ENCODE peak calls at places on chromosomes 2 and 18, in nine cellular contexts. N, C, Q, T, X, V, B, S and U are unnamed samples.

GRCh38 chr2:180573951-180574350 is 406.5 kb upstream of the UBE2E3 start:
- DNase-seq in N (no peak), C (no peak), Q (no peak), T (no peak), X (no peak), V (no peak), B (no peak), S (no peak), U (no peak)

GRCh38 chr2:29010946-29011649 is 30.0 kb downstream of the TOGARAM2 start:
- DNase-seq in N (no peak), C (no peak), Q (no peak), T (no peak), X (no peak), V (peak; percentile 52), B (no peak), S (peak; percentile 6), U (no peak)

GRCh38 chr2:79910643-79911042 is 393.9 kb downstream of the LRRTM1 start:
- DNase-seq in N (no peak), C (no peak), Q (no peak), T (no peak), X (no peak), V (no peak), B (no peak), S (no peak), U (no peak)

GRCh38 chr18:48676346-48676745 is 137.5 kb downstream of the CTIF start:
- DNase-seq in N (peak; percentile 65), C (peak; percentile 33), Q (peak; percentile 13), T (peak; percentile 38), X (no peak), V (no peak), B (peak; percentile 63), S (no peak), U (no peak)

GRCh38 chr18:10490401-10491289 is 35.2 kb upstream of the NAPG start:
- DNase-seq in N (no peak), C (no peak), Q (no peak), T (no peak), X (no peak), V (peak; percentile 86), B (no peak), S (peak; percentile 95), U (no peak)

GRCh38 chr2:217837001-217837491 is 165.7 kb downstream of the TNS1 start:
- DNase-seq in N (peak; percentile 88), C (no peak), Q (peak; percentile 64), T (no peak), X (peak; percentile 78), V (peak; percentile 75), B (peak; percentile 88), S (no peak), U (peak; percentile 52)

GRCh38 chr2:148582679-148583511 is 61.7 kb upstream of the EPC2 start:
- DNase-seq in N (no peak), C (no peak), Q (no peak), T (no peak), X (no peak), V (no peak), B (no peak), S (no peak), U (no peak)

GRCh38 chr2:101873543-101873942 is 118.2 kb upstream of the IL1R2 start:
- DNase-seq in N (no peak), C (no peak), Q (no peak), T (no peak), X (no peak), V (no peak), B (no peak), S (peak; percentile 29), U (no peak)

GRCh38 chr2:148643421-148643820 is 1.1 kb upstream of the EPC2 start:
- DNase-seq in N (no peak), C (no peak), Q (no peak), T (no peak), X (no peak), V (no peak), B (no peak), S (no peak), U (no peak)

GRCh38 chr18:26438980-26439379 is 109.4 kb downstream of the KCTD1 start:
- DNase-seq in N (no peak), C (no peak), Q (no peak), T (no peak), X (no peak), V (no peak), B (no peak), S (peak; percentile 72), U (no peak)

GRCh38 chr18:60684843-60685513 is 312.4 kb upstream of the MC4R start:
- DNase-seq in N (no peak), C (no peak), Q (no peak), T (no peak), X (no peak), V (no peak), B (no peak), S (peak; percentile 3), U (no peak)

GRCh38 chr18:25113081-25113480 is 238.9 kb downstream of the ZNF521 start:
- DNase-seq in N (no peak), C (no peak), Q (no peak), T (no peak), X (no peak), V (peak; percentile 28), B (no peak), S (no peak), U (no peak)

GRCh38 chr18:76972241-76972640 is 149.9 kb downstream of the ZNF236 start:
- DNase-seq in N (no peak), C (no peak), Q (no peak), T (no peak), X (no peak), V (no peak), B (no peak), S (no peak), U (no peak)

GRCh38 chr18:7946724-7947377 is 379.7 kb downstream of the PTPRM start:
- DNase-seq in N (no peak), C (peak; percentile 82), Q (no peak), T (no peak), X (no peak), V (no peak), B (no peak), S (no peak), U (no peak)

GRCh38 chr2:171553858-171554257 is 31.6 kb downstream of the CYBRD1 start:
- DNase-seq in N (no peak), C (no peak), Q (no peak), T (no peak), X (no peak), V (peak; percentile 38), B (no peak), S (peak; percentile 5), U (peak; percentile 83)

GRCh38 chr2:171553236-171553635 is 31.0 kb downstream of the CYBRD1 start:
- DNase-seq in N (no peak), C (no peak), Q (no peak), T (no peak), X (no peak), V (no peak), B (no peak), S (no peak), U (no peak)

GRCh38 chr2:171557363-171557762 is 35.1 kb downstream of the CYBRD1 start:
- DNase-seq in N (no peak), C (no peak), Q (no peak), T (no peak), X (no peak), V (no peak), B (no peak), S (no peak), U (no peak)

GRCh38 chr2:171551836-171552235 is 29.6 kb downstream of the CYBRD1 start:
- DNase-seq in N (no peak), C (no peak), Q (no peak), T (no peak), X (no peak), V (no peak), B (no peak), S (no peak), U (no peak)

DNA sequence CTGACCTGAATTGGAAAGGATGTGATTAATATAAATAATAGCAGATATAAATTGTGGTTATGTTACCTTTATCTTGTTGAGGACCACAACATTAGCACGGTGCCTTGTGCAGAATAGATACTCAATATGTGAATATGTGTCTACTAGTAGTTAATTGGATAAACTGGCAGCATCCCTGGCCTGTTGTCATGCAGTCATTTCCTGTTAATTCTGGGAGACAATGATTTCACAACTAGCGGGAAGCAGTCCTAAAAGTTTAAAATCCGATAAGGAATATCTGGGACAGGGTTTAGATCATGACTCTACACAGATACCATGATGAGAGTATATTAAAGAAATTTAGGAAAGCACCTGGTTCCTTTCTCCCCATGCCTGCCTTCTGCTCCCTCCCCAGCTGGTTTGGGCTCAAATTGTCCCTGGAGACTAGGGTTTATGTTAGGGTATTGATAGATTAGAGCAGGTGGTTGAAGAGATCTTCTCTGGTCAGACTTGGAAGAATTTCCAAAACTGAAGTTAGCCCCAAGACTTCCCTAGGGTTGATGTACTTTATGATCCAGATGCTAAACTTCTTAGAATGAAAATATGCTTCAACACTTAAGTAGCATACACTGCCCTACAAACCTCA is 32.8 kb downstream of the CYBRD1 start:
- DNase-seq in N (no peak), C (no peak), Q (no peak), T (no peak), X (no peak), V (no peak), B (no peak), S (no peak), U (no peak)
- TF ChIP-seq CTCF in N (no peak), C (no peak), Q (no peak), T (no peak), X (no peak), V (no peak), B (no peak), S (no peak), U (no peak)

GRCh38 chr2:26982102-26982742 is 11.8 kb downstream of the MAPRE3 start:
- DNase-seq in N (no peak), C (peak; percentile 66), Q (peak; percentile 76), T (no peak), X (no peak), V (peak; percentile 42), B (peak; percentile 74), S (peak; percentile 48), U (no peak)
- TF ChIP-seq CTCF in N (peak; percentile 11), C (peak; percentile 69), Q (peak; percentile 18), T (peak; percentile 42), X (no peak), V (peak; percentile 50), B (peak; percentile 49), S (peak; percentile 66), U (no peak)

GRCh38 chr2:109062558-109063325 is 66.3 kb upstream of the SH3RF3 start:
- DNase-seq in N (no peak), C (no peak), Q (no peak), T (no peak), X (no peak), V (no peak), B (no peak), S (no peak), U (no peak)
- TF ChIP-seq CTCF in N (no peak), C (peak; percentile 37), Q (no peak), T (no peak), X (no peak), V (peak; percentile 33), B (no peak), S (no peak), U (no peak)

DNA sequence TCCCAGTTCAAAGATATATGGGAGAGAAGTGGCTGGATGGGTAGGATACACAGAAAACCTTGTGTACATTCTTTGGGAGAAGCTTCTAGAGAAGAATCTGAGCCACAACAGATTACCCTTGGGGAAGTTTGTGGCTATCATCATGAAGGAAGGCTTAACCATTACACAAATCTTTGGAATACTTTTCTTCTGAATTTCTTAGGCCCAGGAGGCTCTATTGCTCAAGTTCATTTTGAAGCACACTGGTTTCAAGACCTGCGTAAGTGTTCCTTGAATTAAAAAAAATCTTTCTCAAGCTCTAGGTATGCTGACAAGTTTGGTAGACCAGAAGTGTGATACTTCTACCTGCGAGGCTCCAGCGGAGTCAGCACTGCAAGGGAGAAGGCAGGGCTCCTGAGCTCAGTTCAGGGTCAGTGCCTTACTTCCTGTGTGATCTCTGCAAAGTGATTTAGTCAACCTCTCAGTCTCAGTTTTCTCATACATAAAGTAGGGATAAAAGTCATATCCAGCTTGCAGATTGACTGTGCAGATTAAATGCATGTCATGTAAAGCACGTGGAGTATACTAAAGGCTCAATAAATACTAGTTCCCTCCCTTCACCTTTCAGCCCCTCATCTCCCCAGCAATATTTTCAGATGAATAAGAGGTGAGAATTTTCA is 438.6 kb downstream of the DLGAP1 start:
- DNase-seq in N (no peak), C (no peak), Q (no peak), T (no peak), X (no peak), V (peak; percentile 26), B (no peak), S (no peak), U (no peak)
- TF ChIP-seq CTCF in N (no peak), C (no peak), Q (no peak), T (no peak), X (no peak), V (no peak), B (no peak), S (no peak), U (no peak)